ENCODE peak calls at places on chromosomes 13 and 19, in nine cellular contexts. One of them, this sample, is unnamed.
A peak's percentile ranks its signal among the peaks of the same experiment; 100 is the strongest.

GRCh38 chr19:34241513-34242337 is 12.6 kb upstream of the GARRE1 start:
- DNase-seq in stomach: peak; percentile 64
- DNase-seq in K562: no peak
- DNase-seq in heart right ventricle: no peak
- DNase-seq in tibial nerve: no peak
- DNase-seq in CD8-positive, alpha-beta memory T cell: no peak
- DNase-seq in mammary epithelial cell: no peak
- DNase-seq in gastrocnemius medialis: no peak
- DNase-seq in colonic mucosa: peak; percentile 65
- DNase-seq in this sample: no peak

GRCh38 chr13:40505196-40505595 is 161.2 kb downstream of the FOXO1 start:
- DNase-seq in CD8-positive, alpha-beta memory T cell: no peak
- DNase-seq in gastrocnemius medialis: no peak
- DNase-seq in mammary epithelial cell: no peak
- DNase-seq in heart right ventricle: no peak
- DNase-seq in tibial nerve: no peak
- DNase-seq in K562: no peak
- DNase-seq in colonic mucosa: no peak
- DNase-seq in stomach: no peak
- DNase-seq in this sample: no peak

GRCh38 chr13:31081316-31081715 is 80.4 kb downstream of the HSPH1 start:
- DNase-seq in gastrocnemius medialis: no peak
- DNase-seq in tibial nerve: no peak
- DNase-seq in K562: no peak
- DNase-seq in heart right ventricle: no peak
- DNase-seq in colonic mucosa: no peak
- DNase-seq in stomach: no peak
- DNase-seq in mammary epithelial cell: no peak
- DNase-seq in CD8-positive, alpha-beta memory T cell: no peak
- DNase-seq in this sample: no peak

GRCh38 chr13:97834255-97834654 is 119.2 kb upstream of the IPO5 start:
- DNase-seq in colonic mucosa: no peak
- DNase-seq in gastrocnemius medialis: no peak
- DNase-seq in K562: no peak
- DNase-seq in tibial nerve: no peak
- DNase-seq in stomach: no peak
- DNase-seq in CD8-positive, alpha-beta memory T cell: no peak
- DNase-seq in mammary epithelial cell: no peak
- DNase-seq in heart right ventricle: no peak
- DNase-seq in this sample: no peak

GRCh38 chr13:19860884-19861655 is 2.4 kb downstream of the ZMYM5 start:
- DNase-seq in tibial nerve: no peak
- DNase-seq in gastrocnemius medialis: no peak
- DNase-seq in mammary epithelial cell: peak; percentile 89
- DNase-seq in stomach: no peak
- DNase-seq in K562: no peak
- DNase-seq in colonic mucosa: no peak
- DNase-seq in CD8-positive, alpha-beta memory T cell: no peak
- DNase-seq in heart right ventricle: no peak
- DNase-seq in this sample: no peak

GRCh38 chr13:49444517-49445395 is 682 bp downstream of the SETDB2 start:
- DNase-seq in heart right ventricle: no peak
- DNase-seq in stomach: no peak
- DNase-seq in gastrocnemius medialis: peak; percentile 12
- DNase-seq in CD8-positive, alpha-beta memory T cell: peak; percentile 3
- DNase-seq in K562: no peak
- DNase-seq in tibial nerve: no peak
- DNase-seq in colonic mucosa: peak; percentile 39
- DNase-seq in mammary epithelial cell: peak; percentile 52
- DNase-seq in this sample: peak; percentile 42

GRCh38 chr13:31073859-31074718 is 87.6 kb downstream of the HSPH1 start:
- DNase-seq in CD8-positive, alpha-beta memory T cell: no peak
- DNase-seq in gastrocnemius medialis: no peak
- DNase-seq in heart right ventricle: no peak
- DNase-seq in colonic mucosa: no peak
- DNase-seq in stomach: no peak
- DNase-seq in K562: no peak
- DNase-seq in tibial nerve: no peak
- DNase-seq in mammary epithelial cell: peak; percentile 41
- DNase-seq in this sample: peak; percentile 86

GRCh38 chr13:46206138-46206537 is 5.6 kb upstream of the LRRC63 start:
- DNase-seq in CD8-positive, alpha-beta memory T cell: no peak
- DNase-seq in K562: no peak
- DNase-seq in mammary epithelial cell: no peak
- DNase-seq in colonic mucosa: no peak
- DNase-seq in tibial nerve: no peak
- DNase-seq in stomach: no peak
- DNase-seq in gastrocnemius medialis: no peak
- DNase-seq in heart right ventricle: no peak
- DNase-seq in this sample: no peak

GRCh38 chr19:2053601-2054389 is 2.8 kb upstream of the MKNK2 start:
- DNase-seq in tibial nerve: no peak
- DNase-seq in heart right ventricle: peak; percentile 76
- DNase-seq in K562: no peak
- DNase-seq in colonic mucosa: peak; percentile 68
- DNase-seq in mammary epithelial cell: no peak
- DNase-seq in gastrocnemius medialis: peak; percentile 53
- DNase-seq in stomach: peak; percentile 88
- DNase-seq in CD8-positive, alpha-beta memory T cell: no peak
- DNase-seq in this sample: no peak

GRCh38 chr19:8096071-8096470 is 43.5 kb downstream of the CCL25 start:
- DNase-seq in gastrocnemius medialis: no peak
- DNase-seq in stomach: no peak
- DNase-seq in K562: peak; percentile 48
- DNase-seq in colonic mucosa: no peak
- DNase-seq in tibial nerve: no peak
- DNase-seq in heart right ventricle: no peak
- DNase-seq in mammary epithelial cell: no peak
- DNase-seq in CD8-positive, alpha-beta memory T cell: no peak
- DNase-seq in this sample: no peak

GRCh38 chr19:53631949-53632407 is at the start of gene DPRX:
- DNase-seq in heart right ventricle: no peak
- DNase-seq in CD8-positive, alpha-beta memory T cell: no peak
- DNase-seq in K562: no peak
- DNase-seq in gastrocnemius medialis: no peak
- DNase-seq in tibial nerve: no peak
- DNase-seq in colonic mucosa: no peak
- DNase-seq in mammary epithelial cell: no peak
- DNase-seq in stomach: no peak
- DNase-seq in this sample: no peak

GRCh38 chr13:46606915-46607413 is 54.0 kb downstream of the LRCH1 start:
- DNase-seq in gastrocnemius medialis: no peak
- DNase-seq in mammary epithelial cell: no peak
- DNase-seq in heart right ventricle: no peak
- DNase-seq in CD8-positive, alpha-beta memory T cell: no peak
- DNase-seq in K562: no peak
- DNase-seq in stomach: no peak
- DNase-seq in tibial nerve: no peak
- DNase-seq in colonic mucosa: no peak
- DNase-seq in this sample: no peak

GRCh38 chr19:9523885-9524474 is 14.5 kb downstream of the ZNF426 start:
- DNase-seq in K562: no peak
- DNase-seq in CD8-positive, alpha-beta memory T cell: no peak
- DNase-seq in mammary epithelial cell: no peak
- DNase-seq in gastrocnemius medialis: no peak
- DNase-seq in stomach: no peak
- DNase-seq in heart right ventricle: no peak
- DNase-seq in colonic mucosa: no peak
- DNase-seq in tibial nerve: no peak
- DNase-seq in this sample: no peak

GRCh38 chr19:9531933-9532332 is 6.5 kb downstream of the ZNF426 start:
- DNase-seq in K562: no peak
- DNase-seq in stomach: no peak
- DNase-seq in heart right ventricle: no peak
- DNase-seq in gastrocnemius medialis: no peak
- DNase-seq in tibial nerve: no peak
- DNase-seq in colonic mucosa: no peak
- DNase-seq in mammary epithelial cell: peak; percentile 64
- DNase-seq in CD8-positive, alpha-beta memory T cell: no peak
- DNase-seq in this sample: no peak

DNA sequence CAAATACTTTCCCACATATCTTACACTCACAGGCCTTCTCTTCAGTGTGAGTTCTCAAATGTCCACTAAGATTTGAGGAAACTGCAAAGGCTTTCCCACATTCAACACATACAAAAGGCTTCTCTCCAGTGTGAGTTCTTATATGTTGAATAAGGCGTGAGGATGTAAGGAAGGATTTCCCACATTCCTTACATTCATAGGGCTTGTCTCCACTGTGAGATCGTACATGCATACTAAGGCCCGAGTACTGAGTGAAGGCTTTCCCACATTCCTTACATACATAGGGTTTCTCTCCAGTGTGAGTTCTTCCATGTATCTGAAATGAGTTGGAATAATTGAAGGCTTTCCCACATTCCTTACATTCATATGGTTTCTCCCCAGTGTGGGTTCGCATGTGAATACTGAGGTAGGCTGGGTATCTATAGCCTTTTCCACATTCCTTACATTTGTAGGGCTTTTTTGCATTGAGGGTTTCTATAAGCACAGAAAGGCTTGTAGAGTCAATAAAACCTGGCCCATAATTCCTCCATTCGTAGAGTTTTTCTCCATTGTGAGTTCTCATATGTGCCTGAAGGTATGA is 9.6 kb downstream of the ZNF426 start:
- DNase-seq in tibial nerve: no peak
- DNase-seq in heart right ventricle: no peak
- DNase-seq in CD8-positive, alpha-beta memory T cell: no peak
- DNase-seq in gastrocnemius medialis: no peak
- DNase-seq in K562: no peak
- DNase-seq in colonic mucosa: no peak
- DNase-seq in mammary epithelial cell: no peak
- DNase-seq in stomach: no peak
- DNase-seq in this sample: no peak
- H3K9me3 ChIP-seq in tibial nerve: peaks cover 91% of the 10 kb centered on the region
- H3K9me3 ChIP-seq in heart right ventricle: peaks cover 100% of the 10 kb centered on the region
- H3K9me3 ChIP-seq in CD8-positive, alpha-beta memory T cell: peaks cover 61% of the 10 kb centered on the region
- H3K9me3 ChIP-seq in gastrocnemius medialis: peaks cover 27% of the 10 kb centered on the region
- H3K9me3 ChIP-seq in K562: peaks cover 52% of the 10 kb centered on the region
- H3K9me3 ChIP-seq in colonic mucosa: peaks cover 24% of the 10 kb centered on the region
- H3K9me3 ChIP-seq in mammary epithelial cell: peaks cover 87% of the 10 kb centered on the region
- H3K9me3 ChIP-seq in stomach: peaks cover 66% of the 10 kb centered on the region
- H3K9me3 ChIP-seq in this sample: no peaks in the 10 kb centered on the region

DNA sequence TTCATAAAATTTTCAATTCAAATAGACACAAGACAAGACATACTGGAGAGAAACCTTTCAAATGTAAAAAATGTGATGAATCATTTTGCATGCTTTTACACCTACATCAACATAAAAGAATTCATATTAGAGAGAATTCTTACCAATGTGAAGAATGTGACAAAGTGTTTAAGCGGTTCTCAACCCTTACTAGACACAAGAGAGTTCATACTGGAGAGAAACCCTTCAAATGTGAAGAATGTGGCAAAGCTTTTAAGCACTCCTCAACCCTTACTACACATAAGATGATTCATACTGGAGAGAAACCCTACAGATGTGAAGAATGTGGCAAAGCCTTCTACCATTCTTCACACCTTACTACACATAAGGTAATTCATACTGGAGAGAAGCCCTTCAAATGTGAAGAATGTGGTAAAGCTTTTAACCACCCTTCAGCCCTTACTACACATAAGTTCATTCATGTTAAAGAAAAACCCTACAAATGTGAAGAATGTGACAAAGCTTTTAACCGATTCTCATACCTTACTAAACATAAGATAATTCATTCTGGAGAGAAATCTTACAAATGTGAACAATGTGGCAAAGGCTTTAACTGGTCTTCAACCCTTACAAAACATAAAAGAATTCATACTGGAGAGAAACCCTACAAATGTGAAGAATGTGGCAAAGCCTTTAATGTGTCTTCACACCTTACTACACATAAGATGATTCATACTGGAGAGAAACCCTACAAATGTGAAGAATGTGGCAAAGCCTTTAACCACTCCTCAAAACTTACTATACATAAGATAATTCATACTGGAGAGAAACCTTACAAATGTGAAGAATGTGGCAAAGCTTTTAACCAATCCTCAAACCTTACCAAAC is 24.6 kb upstream of the ZNF431 start:
- DNase-seq in tibial nerve: no peak
- DNase-seq in colonic mucosa: no peak
- DNase-seq in stomach: no peak
- DNase-seq in mammary epithelial cell: peak; percentile 51
- DNase-seq in gastrocnemius medialis: no peak
- DNase-seq in heart right ventricle: no peak
- DNase-seq in K562: no peak
- DNase-seq in CD8-positive, alpha-beta memory T cell: no peak
- DNase-seq in this sample: no peak
- H3K9me3 ChIP-seq in tibial nerve: peaks cover 8% of the 10 kb centered on the region
- H3K9me3 ChIP-seq in colonic mucosa: peaks cover 4% of the 10 kb centered on the region
- H3K9me3 ChIP-seq in stomach: no peaks in the 10 kb centered on the region
- H3K9me3 ChIP-seq in mammary epithelial cell: peaks cover 19% of the 10 kb centered on the region
- H3K9me3 ChIP-seq in gastrocnemius medialis: no peaks in the 10 kb centered on the region
- H3K9me3 ChIP-seq in heart right ventricle: peaks cover 29% of the 10 kb centered on the region
- H3K9me3 ChIP-seq in K562: peaks cover 9% of the 10 kb centered on the region
- H3K9me3 ChIP-seq in CD8-positive, alpha-beta memory T cell: no peaks in the 10 kb centered on the region
- H3K9me3 ChIP-seq in this sample: no peaks in the 10 kb centered on the region

GRCh38 chr19:56842421-56842820 is 1.9 kb upstream of the PEG3 start:
- DNase-seq in CD8-positive, alpha-beta memory T cell: no peak
- DNase-seq in gastrocnemius medialis: no peak
- DNase-seq in colonic mucosa: no peak
- DNase-seq in heart right ventricle: no peak
- DNase-seq in stomach: no peak
- DNase-seq in K562: no peak
- DNase-seq in tibial nerve: no peak
- DNase-seq in mammary epithelial cell: no peak
- DNase-seq in this sample: no peak

GRCh38 chr19:56838930-56839664 is 1.4 kb downstream of the PEG3 start:
- DNase-seq in tibial nerve: peak; percentile 99
- DNase-seq in gastrocnemius medialis: peak; percentile 85
- DNase-seq in CD8-positive, alpha-beta memory T cell: no peak
- DNase-seq in K562: no peak
- DNase-seq in mammary epithelial cell: peak; percentile 32
- DNase-seq in heart right ventricle: peak; percentile 98
- DNase-seq in stomach: peak; percentile 69
- DNase-seq in colonic mucosa: peak; percentile 72
- DNase-seq in this sample: no peak

GRCh38 chr19:56841194-56841546 is 644 bp upstream of the PEG3 start:
- DNase-seq in CD8-positive, alpha-beta memory T cell: no peak
- DNase-seq in colonic mucosa: no peak
- DNase-seq in K562: no peak
- DNase-seq in heart right ventricle: no peak
- DNase-seq in tibial nerve: no peak
- DNase-seq in gastrocnemius medialis: no peak
- DNase-seq in stomach: no peak
- DNase-seq in mammary epithelial cell: no peak
- DNase-seq in this sample: no peak

GRCh38 chr19:56839665-56840451 is 668 bp downstream of the PEG3 start:
- DNase-seq in mammary epithelial cell: no peak
- DNase-seq in gastrocnemius medialis: peak; percentile 75
- DNase-seq in heart right ventricle: peak; percentile 95
- DNase-seq in colonic mucosa: peak; percentile 68
- DNase-seq in CD8-positive, alpha-beta memory T cell: no peak
- DNase-seq in stomach: peak; percentile 61
- DNase-seq in K562: no peak
- DNase-seq in tibial nerve: peak; percentile 90
- DNase-seq in this sample: no peak

GRCh38 chr19:56840452-56841193 is at the start of the genes PEG3 and ZIM2:
- DNase-seq in colonic mucosa: peak; percentile 26
- DNase-seq in stomach: no peak
- DNase-seq in K562: no peak
- DNase-seq in CD8-positive, alpha-beta memory T cell: no peak
- DNase-seq in tibial nerve: no peak
- DNase-seq in heart right ventricle: peak; percentile 64
- DNase-seq in mammary epithelial cell: no peak
- DNase-seq in gastrocnemius medialis: no peak
- DNase-seq in this sample: no peak
- H3K9me3 ChIP-seq in colonic mucosa: no peaks in the 10 kb centered on the region
- H3K9me3 ChIP-seq in stomach: peaks cover 4% of the 10 kb centered on the region
- H3K9me3 ChIP-seq in K562: peaks cover 2% of the 10 kb centered on the region
- H3K9me3 ChIP-seq in CD8-positive, alpha-beta memory T cell: no peaks in the 10 kb centered on the region
- H3K9me3 ChIP-seq in tibial nerve: no peaks in the 10 kb centered on the region
- H3K9me3 ChIP-seq in heart right ventricle: no peaks in the 10 kb centered on the region
- H3K9me3 ChIP-seq in mammary epithelial cell: peaks cover 33% of the 10 kb centered on the region
- H3K9me3 ChIP-seq in gastrocnemius medialis: no peaks in the 10 kb centered on the region
- H3K9me3 ChIP-seq in this sample: no peaks in the 10 kb centered on the region

GRCh38 chr13:113958373-113958772 is 15.5 kb downstream of the C13orf46 start:
- DNase-seq in CD8-positive, alpha-beta memory T cell: no peak
- DNase-seq in gastrocnemius medialis: no peak
- DNase-seq in heart right ventricle: no peak
- DNase-seq in tibial nerve: no peak
- DNase-seq in stomach: no peak
- DNase-seq in mammary epithelial cell: no peak
- DNase-seq in colonic mucosa: no peak
- DNase-seq in K562: no peak
- DNase-seq in this sample: no peak
- H3K9me3 ChIP-seq in CD8-positive, alpha-beta memory T cell: no peaks in the 10 kb centered on the region
- H3K9me3 ChIP-seq in gastrocnemius medialis: no peaks in the 10 kb centered on the region
- H3K9me3 ChIP-seq in heart right ventricle: peaks cover 16% of the 10 kb centered on the region
- H3K9me3 ChIP-seq in tibial nerve: no peaks in the 10 kb centered on the region
- H3K9me3 ChIP-seq in stomach: no peaks in the 10 kb centered on the region
- H3K9me3 ChIP-seq in mammary epithelial cell: peaks cover 14% of the 10 kb centered on the region
- H3K9me3 ChIP-seq in colonic mucosa: no peaks in the 10 kb centered on the region
- H3K9me3 ChIP-seq in K562: no peaks in the 10 kb centered on the region
- H3K9me3 ChIP-seq in this sample: no peaks in the 10 kb centered on the region